ENCODE peak calls at places on chromosomes 4 and X, in five cellular contexts. One of them, this sample, is unnamed.

GRCh38 chr4:89196745-89197144 is 85.4 kb downstream of the TIGD2 start:
- DNase-seq in kidney epithelial cell: peak
- DNase-seq in fibroblast of villous mesenchyme: no peak
- DNase-seq in cardiac fibroblast: peak
- DNase-seq in GM12865: no peak
- DNase-seq in this sample: no peak

GRCh38 chr4:134665429-134665828 is 463.8 kb upstream of the PABPC4L start:
- DNase-seq in cardiac fibroblast: no peak
- DNase-seq in fibroblast of villous mesenchyme: no peak
- DNase-seq in GM12865: no peak
- DNase-seq in kidney epithelial cell: no peak
- DNase-seq in this sample: no peak

GRCh38 chrX:40209951-40210617 is 112.3 kb upstream of the BCOR start:
- DNase-seq in kidney epithelial cell: no peak
- DNase-seq in GM12865: no peak
- DNase-seq in cardiac fibroblast: peak
- DNase-seq in fibroblast of villous mesenchyme: no peak
- DNase-seq in this sample: no peak

GRCh38 chrX:25555521-25555920 is 539.8 kb upstream of the ARX start:
- DNase-seq in fibroblast of villous mesenchyme: no peak
- DNase-seq in GM12865: no peak
- DNase-seq in kidney epithelial cell: no peak
- DNase-seq in cardiac fibroblast: no peak
- DNase-seq in this sample: no peak

GRCh38 chr4:3121596-3121995 is 47.1 kb downstream of the HTT start:
- DNase-seq in GM12865: no peak
- DNase-seq in fibroblast of villous mesenchyme: no peak
- DNase-seq in kidney epithelial cell: no peak
- DNase-seq in cardiac fibroblast: no peak
- DNase-seq in this sample: no peak

GRCh38 chrX:34053931-34054330 is 78.2 kb downstream of the FAM47A start:
- DNase-seq in cardiac fibroblast: no peak
- DNase-seq in kidney epithelial cell: no peak
- DNase-seq in GM12865: no peak
- DNase-seq in fibroblast of villous mesenchyme: no peak
- DNase-seq in this sample: no peak

GRCh38 chrX:36961590-36961989 is 46.6 kb upstream of the FAM47C start:
- DNase-seq in fibroblast of villous mesenchyme: no peak
- DNase-seq in kidney epithelial cell: no peak
- DNase-seq in GM12865: no peak
- DNase-seq in cardiac fibroblast: no peak
- DNase-seq in this sample: no peak

GRCh38 chr4:40204507-40205258 is 7.9 kb downstream of the RHOH start:
- DNase-seq in cardiac fibroblast: no peak
- DNase-seq in GM12865: no peak
- DNase-seq in fibroblast of villous mesenchyme: no peak
- DNase-seq in kidney epithelial cell: no peak
- DNase-seq in this sample: no peak

GRCh38 chrX:120672389-120672788 is 42.5 kb upstream of the C1GALT1C1 start:
- DNase-seq in fibroblast of villous mesenchyme: peak
- DNase-seq in kidney epithelial cell: peak
- DNase-seq in cardiac fibroblast: peak
- DNase-seq in GM12865: no peak
- DNase-seq in this sample: peak

GRCh38 chrX:72308566-72309296 is 3.0 kb upstream of the CITED1 start:
- DNase-seq in kidney epithelial cell: no peak
- DNase-seq in fibroblast of villous mesenchyme: peak
- DNase-seq in GM12865: no peak
- DNase-seq in cardiac fibroblast: peak
- DNase-seq in this sample: peak

GRCh38 chr4:7739077-7739917 is 200.4 kb downstream of the AFAP1 start:
- DNase-seq in GM12865: no peak
- DNase-seq in kidney epithelial cell: no peak
- DNase-seq in fibroblast of villous mesenchyme: no peak
- DNase-seq in cardiac fibroblast: no peak
- DNase-seq in this sample: no peak

GRCh38 chr4:150164956-150165355 is 86.7 kb downstream of the DCLK2 start:
- DNase-seq in kidney epithelial cell: no peak
- DNase-seq in fibroblast of villous mesenchyme: no peak
- DNase-seq in cardiac fibroblast: no peak
- DNase-seq in GM12865: no peak
- DNase-seq in this sample: no peak

GRCh38 chr4:93834371-93835066 is 6.0 kb downstream of the ATOH1 start:
- DNase-seq in kidney epithelial cell: no peak
- DNase-seq in cardiac fibroblast: no peak
- DNase-seq in fibroblast of villous mesenchyme: no peak
- DNase-seq in GM12865: no peak
- DNase-seq in this sample: no peak

GRCh38 chr4:123120473-123120872 is 198.1 kb upstream of the NUDT6 start:
- DNase-seq in fibroblast of villous mesenchyme: peak
- DNase-seq in GM12865: no peak
- DNase-seq in kidney epithelial cell: no peak
- DNase-seq in cardiac fibroblast: peak
- DNase-seq in this sample: peak

GRCh38 chr4:75834772-75835154 is 67.5 kb downstream of the PPEF2 start:
- DNase-seq in fibroblast of villous mesenchyme: no peak
- DNase-seq in kidney epithelial cell: no peak
- DNase-seq in cardiac fibroblast: peak
- DNase-seq in GM12865: no peak
- DNase-seq in this sample: peak

GRCh38 chr4:26787461-26788340 is 72.9 kb upstream of the STIM2 start:
- DNase-seq in fibroblast of villous mesenchyme: peak
- DNase-seq in kidney epithelial cell: peak
- DNase-seq in GM12865: peak
- DNase-seq in cardiac fibroblast: peak
- DNase-seq in this sample: peak

GRCh38 chr4:12555011-12555410 is 929.1 kb downstream of the RAB28 start:
- DNase-seq in fibroblast of villous mesenchyme: peak
- DNase-seq in kidney epithelial cell: peak
- DNase-seq in GM12865: no peak
- DNase-seq in cardiac fibroblast: peak
- DNase-seq in this sample: peak

GRCh38 chrX:65677954-65678469 is 10.6 kb downstream of the MSN start:
- DNase-seq in cardiac fibroblast: peak
- DNase-seq in kidney epithelial cell: no peak
- DNase-seq in fibroblast of villous mesenchyme: peak
- DNase-seq in GM12865: no peak
- DNase-seq in this sample: peak

GRCh38 chrX:69307736-69308135 is 142.5 kb upstream of the PJA1 start:
- DNase-seq in kidney epithelial cell: no peak
- DNase-seq in cardiac fibroblast: no peak
- DNase-seq in GM12865: no peak
- DNase-seq in fibroblast of villous mesenchyme: no peak
- DNase-seq in this sample: no peak

GRCh38 chr4:137359691-137360315 is 172.5 kb downstream of the PCDH18 start:
- DNase-seq in GM12865: no peak
- DNase-seq in cardiac fibroblast: no peak
- DNase-seq in fibroblast of villous mesenchyme: peak
- DNase-seq in kidney epithelial cell: no peak
- DNase-seq in this sample: no peak

GRCh38 chrX:110665636-110666035 is 130.0 kb downstream of the CHRDL1 start:
- DNase-seq in cardiac fibroblast: peak
- DNase-seq in fibroblast of villous mesenchyme: peak
- DNase-seq in kidney epithelial cell: no peak
- DNase-seq in GM12865: peak
- DNase-seq in this sample: peak
- H3K4me3 ChIP-seq in cardiac fibroblast: no peak
- H3K4me3 ChIP-seq in fibroblast of villous mesenchyme: no peak
- H3K4me3 ChIP-seq in kidney epithelial cell: no peak
- H3K4me3 ChIP-seq in GM12865: no peak
- H3K4me3 ChIP-seq in this sample: no peak

GRCh38 chrX:101208152-101208905 is 11.3 kb upstream of the DRP2 start:
- DNase-seq in kidney epithelial cell: no peak
- DNase-seq in fibroblast of villous mesenchyme: no peak
- DNase-seq in GM12865: peak
- DNase-seq in cardiac fibroblast: peak
- DNase-seq in this sample: peak

GRCh38 chrX:101203782-101204351 is 15.7 kb upstream of the DRP2 start:
- DNase-seq in cardiac fibroblast: no peak
- DNase-seq in fibroblast of villous mesenchyme: peak
- DNase-seq in GM12865: peak
- DNase-seq in kidney epithelial cell: no peak
- DNase-seq in this sample: no peak

GRCh38 chrX:101210630-101211029 is 9.0 kb upstream of the DRP2 start:
- DNase-seq in fibroblast of villous mesenchyme: no peak
- DNase-seq in kidney epithelial cell: no peak
- DNase-seq in cardiac fibroblast: no peak
- DNase-seq in GM12865: no peak
- DNase-seq in this sample: no peak

GRCh38 chrX:101206471-101206870 is 13.1 kb upstream of the DRP2 start:
- DNase-seq in GM12865: peak
- DNase-seq in kidney epithelial cell: no peak
- DNase-seq in cardiac fibroblast: peak
- DNase-seq in fibroblast of villous mesenchyme: peak
- DNase-seq in this sample: peak
- TF ChIP-seq CTCF in GM12865: peak
- TF ChIP-seq CTCF in kidney epithelial cell: peak
- TF ChIP-seq CTCF in cardiac fibroblast: peak
- TF ChIP-seq CTCF in fibroblast of villous mesenchyme: peak
- TF ChIP-seq CTCF in this sample: peak

GRCh38 chr4:85475631-85476233 is 782 bp downstream of the ARHGAP24 start:
- DNase-seq in GM12865: no peak
- DNase-seq in fibroblast of villous mesenchyme: peak
- DNase-seq in cardiac fibroblast: peak
- DNase-seq in kidney epithelial cell: no peak
- DNase-seq in this sample: peak
- H3K4me3 ChIP-seq in GM12865: peak
- H3K4me3 ChIP-seq in fibroblast of villous mesenchyme: peak
- H3K4me3 ChIP-seq in cardiac fibroblast: peak
- H3K4me3 ChIP-seq in kidney epithelial cell: peak
- H3K4me3 ChIP-seq in this sample: peak

GRCh38 chrX:78377186-78377585 is 49.8 kb upstream of the CYSLTR1 start:
- DNase-seq in kidney epithelial cell: no peak
- DNase-seq in GM12865: no peak
- DNase-seq in fibroblast of villous mesenchyme: no peak
- DNase-seq in cardiac fibroblast: no peak
- DNase-seq in this sample: no peak
- TF ChIP-seq CTCF in kidney epithelial cell: no peak
- TF ChIP-seq CTCF in GM12865: no peak
- TF ChIP-seq CTCF in fibroblast of villous mesenchyme: no peak
- TF ChIP-seq CTCF in cardiac fibroblast: no peak
- TF ChIP-seq CTCF in this sample: no peak

GRCh38 chr4:336893-337142 is 796 bp upstream of the ZNF141 start:
- DNase-seq in GM12865: no peak
- DNase-seq in cardiac fibroblast: no peak
- DNase-seq in fibroblast of villous mesenchyme: no peak
- DNase-seq in kidney epithelial cell: no peak
- DNase-seq in this sample: no peak
- H3K4me3 ChIP-seq in GM12865: peak
- H3K4me3 ChIP-seq in cardiac fibroblast: peak
- H3K4me3 ChIP-seq in fibroblast of villous mesenchyme: peak
- H3K4me3 ChIP-seq in kidney epithelial cell: peak
- H3K4me3 ChIP-seq in this sample: peak

GRCh38 chr4:48420172-48420571 is 63.0 kb upstream of the SLC10A4 start:
- DNase-seq in fibroblast of villous mesenchyme: no peak
- DNase-seq in GM12865: no peak
- DNase-seq in cardiac fibroblast: no peak
- DNase-seq in kidney epithelial cell: no peak
- DNase-seq in this sample: no peak

GRCh38 chr4:48421101-48421500 is 62.0 kb upstream of the SLC10A4 start:
- DNase-seq in cardiac fibroblast: no peak
- DNase-seq in kidney epithelial cell: no peak
- DNase-seq in fibroblast of villous mesenchyme: peak
- DNase-seq in GM12865: no peak
- DNase-seq in this sample: no peak
- TF ChIP-seq CTCF in cardiac fibroblast: no peak
- TF ChIP-seq CTCF in kidney epithelial cell: no peak
- TF ChIP-seq CTCF in fibroblast of villous mesenchyme: no peak
- TF ChIP-seq CTCF in GM12865: no peak
- TF ChIP-seq CTCF in this sample: no peak

GRCh38 chr4:38166768-38167167 is 206.6 kb downstream of the PTTG2 start:
- DNase-seq in fibroblast of villous mesenchyme: peak
- DNase-seq in kidney epithelial cell: no peak
- DNase-seq in GM12865: no peak
- DNase-seq in cardiac fibroblast: no peak
- DNase-seq in this sample: no peak
- H3K4me3 ChIP-seq in fibroblast of villous mesenchyme: no peak
- H3K4me3 ChIP-seq in kidney epithelial cell: no peak
- H3K4me3 ChIP-seq in GM12865: no peak
- H3K4me3 ChIP-seq in cardiac fibroblast: no peak
- H3K4me3 ChIP-seq in this sample: no peak

GRCh38 chrX:137363559-137363958 is 202.4 kb upstream of the ZIC3 start:
- DNase-seq in GM12865: no peak
- DNase-seq in kidney epithelial cell: no peak
- DNase-seq in fibroblast of villous mesenchyme: no peak
- DNase-seq in cardiac fibroblast: no peak
- DNase-seq in this sample: no peak
- TF ChIP-seq CTCF in GM12865: no peak
- TF ChIP-seq CTCF in kidney epithelial cell: no peak
- TF ChIP-seq CTCF in fibroblast of villous mesenchyme: no peak
- TF ChIP-seq CTCF in cardiac fibroblast: no peak
- TF ChIP-seq CTCF in this sample: no peak

DNA sequence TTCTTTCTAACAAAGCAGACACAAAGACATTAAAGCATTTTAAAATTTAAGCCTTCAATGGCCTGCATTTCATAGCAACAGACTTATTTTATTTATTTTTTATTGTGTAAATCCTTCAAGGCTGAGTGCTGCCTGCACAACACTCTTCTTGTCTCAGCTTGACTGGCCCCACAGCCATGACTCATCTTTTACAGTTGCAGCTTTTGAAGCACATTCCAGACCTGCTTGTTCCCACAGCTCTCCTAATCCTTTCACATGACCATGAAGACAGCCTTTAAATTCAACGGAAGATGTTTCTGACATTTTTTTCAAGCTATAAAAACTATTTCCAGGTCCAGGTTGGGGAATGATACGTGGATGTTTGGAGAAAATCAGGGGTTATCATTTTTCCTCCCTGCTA is 276.9 kb upstream of the TACR3 start:
- DNase-seq in GM12865: peak
- DNase-seq in cardiac fibroblast: peak
- DNase-seq in kidney epithelial cell: peak
- DNase-seq in fibroblast of villous mesenchyme: peak
- DNase-seq in this sample: peak
- H3K4me3 ChIP-seq in GM12865: no peak
- H3K4me3 ChIP-seq in cardiac fibroblast: no peak
- H3K4me3 ChIP-seq in kidney epithelial cell: no peak
- H3K4me3 ChIP-seq in fibroblast of villous mesenchyme: no peak
- H3K4me3 ChIP-seq in this sample: no peak

GRCh38 chrX:55206152-55206941 is 13.8 kb upstream of the PAGE5 start:
- DNase-seq in cardiac fibroblast: no peak
- DNase-seq in kidney epithelial cell: no peak
- DNase-seq in fibroblast of villous mesenchyme: no peak
- DNase-seq in GM12865: no peak
- DNase-seq in this sample: no peak

GRCh38 chrX:55210931-55211677 is 9.0 kb upstream of the PAGE5 start:
- DNase-seq in fibroblast of villous mesenchyme: no peak
- DNase-seq in GM12865: no peak
- DNase-seq in kidney epithelial cell: no peak
- DNase-seq in cardiac fibroblast: no peak
- DNase-seq in this sample: no peak
- TF ChIP-seq CTCF in fibroblast of villous mesenchyme: no peak
- TF ChIP-seq CTCF in GM12865: no peak
- TF ChIP-seq CTCF in kidney epithelial cell: no peak
- TF ChIP-seq CTCF in cardiac fibroblast: no peak
- TF ChIP-seq CTCF in this sample: no peak